ENCODE peak calls at places on chromosome 18, in four cellular contexts. I is PC-9; B is upper lobe of left lung; H is CD8-positive, alpha-beta T cell. J is an unnamed sample. For H3K27me3 and H3K4me1, the result is how much of the 10 kb centered on the place peaks cover.

GRCh38 chr18:23977709-23978483 is 36.7 kb upstream of the TTC39C start:
- DNase-seq in I (no peak), B (no peak), H (no peak), J (no peak)

GRCh38 chr18:32771169-32771751 is 1.6 kb downstream of the KLHL14 start:
- DNase-seq in I (no peak), B (no peak), H (no peak), J (no peak)

GRCh38 chr18:13202571-13202970 is 16.0 kb upstream of the LDLRAD4 start:
- DNase-seq in I (no peak), B (no peak), H (no peak), J (no peak)

GRCh38 chr18:57859314-57859713 is 56.2 kb upstream of the ATP8B1 start:
- DNase-seq in I (no peak), B (no peak), H (no peak), J (peak)

GRCh38 chr18:48293954-48294893 is 115.0 kb downstream of the ZBTB7C start:
- DNase-seq in I (no peak), B (no peak), H (no peak), J (no peak)

GRCh38 chr18:12827588-12827987 is 56.4 kb downstream of the PTPN2 start:
- DNase-seq in I (no peak), B (no peak), H (no peak), J (no peak)

GRCh38 chr18:73752546-73752945 is 395.1 kb downstream of the FBXO15 start:
- DNase-seq in I (no peak), B (no peak), H (no peak), J (no peak)

GRCh38 chr18:36130039-36130831 is 536 bp downstream of the ELP2 start:
- DNase-seq in I (no peak), B (peak), H (no peak), J (no peak)

GRCh38 chr18:67007085-67007484 is 403.2 kb upstream of the CDH19 start:
- DNase-seq in I (no peak), B (no peak), H (no peak), J (no peak)

GRCh38 chr18:62037989-62038778 is 145.4 kb upstream of the RNF152 start:
- DNase-seq in I (no peak), B (no peak), H (no peak), J (no peak)

GRCh38 chr18:57275111-57275510 is 77.2 kb upstream of the ST8SIA3 start:
- DNase-seq in I (no peak), B (no peak), H (no peak), J (no peak)

GRCh38 chr18:11567391-11567790 is 42.0 kb upstream of the SLC35G4 start:
- DNase-seq in I (no peak), B (no peak), H (no peak), J (no peak)

GRCh38 chr18:57697434-57697833 is 75.8 kb upstream of the NARS1 start:
- DNase-seq in I (no peak), B (no peak), H (no peak), J (no peak)

GRCh38 chr18:27695509-27695908 is 481.4 kb downstream of the CDH2 start:
- DNase-seq in I (no peak), B (no peak), H (no peak), J (no peak)

GRCh38 chr18:47594621-47595086 is 335.8 kb downstream of the SMAD2 start:
- DNase-seq in I (no peak), B (peak), H (no peak), J (no peak)

GRCh38 chr18:11336241-11336640 is 186.9 kb upstream of the PIEZO2 start:
- DNase-seq in I (no peak), B (no peak), H (no peak), J (no peak)

GRCh38 chr18:48493856-48494255 is 45.0 kb upstream of the CTIF start:
- DNase-seq in I (no peak), B (no peak), H (no peak), J (no peak)

GRCh38 chr18:6058941-6059340 is 163.6 kb upstream of the TMEM200C start:
- DNase-seq in I (no peak), B (no peak), H (no peak), J (no peak)

GRCh38 chr18:10439898-10440297 is 14.5 kb upstream of the APCDD1 start:
- DNase-seq in I (no peak), B (no peak), H (no peak), J (no peak)

GRCh38 chr18:35936951-35937350 is 35.5 kb upstream of the RMP24 start:
- DNase-seq in I (no peak), B (no peak), H (no peak), J (no peak)

GRCh38 chr18:44725300-44726096 is 44.8 kb downstream of the SETBP1 start:
- DNase-seq in I (no peak), B (no peak), H (peak), J (no peak)

GRCh38 chr18:26700728-26701127 is 152.4 kb upstream of the KCTD1 start:
- DNase-seq in I (no peak), B (no peak), H (no peak), J (no peak)

GRCh38 chr18:76394780-76395476 is 100.1 kb downstream of the ZNF516 start:
- DNase-seq in I (no peak), B (no peak), H (no peak), J (no peak)

GRCh38 chr18:11752116-11752911 is 63.2 kb downstream of the GNAL start:
- DNase-seq in I (no peak), B (peak), H (no peak), J (no peak)

GRCh38 chr18:56199580-56200320 is 438.6 kb downstream of the TXNL1 start:
- DNase-seq in I (no peak), B (no peak), H (no peak), J (no peak)

GRCh38 chr18:23752363-23752762 is 63.1 kb downstream of the LAMA3 start:
- DNase-seq in I (no peak), B (no peak), H (no peak), J (no peak)

GRCh38 chr18:34890486-34891085 is 150.6 kb upstream of the MAPRE2 start:
- DNase-seq in I (no peak), B (no peak), H (no peak), J (no peak)

GRCh38 chr18:72986103-72986502 is 118.3 kb upstream of the NETO1 start:
- DNase-seq in I (no peak), B (no peak), H (no peak), J (no peak)

GRCh38 chr18:39188278-39188677 is 1622.7 kb upstream of the CELF4 start:
- DNase-seq in I (no peak), B (no peak), H (no peak), J (no peak)

GRCh38 chr18:50973367-50974126 is 5.7 kb downstream of the ELAC1 start:
- DNase-seq in I (no peak), B (no peak), H (no peak), J (no peak)

GRCh38 chr18:49650426-49650891 is 88.6 kb downstream of the LIPG start:
- DNase-seq in I (no peak), B (no peak), H (no peak), J (no peak)

GRCh38 chr18:49647496-49648168 is 85.8 kb downstream of the LIPG start:
- DNase-seq in I (no peak), B (peak), H (no peak), J (no peak)

GRCh38 chr18:49648326-49648725 is 86.5 kb downstream of the LIPG start:
- DNase-seq in I (no peak), B (no peak), H (no peak), J (no peak)

GRCh38 chr18:49646864-49647263 is 85.0 kb downstream of the LIPG start:
- DNase-seq in I (no peak), B (no peak), H (no peak), J (no peak)

DNA sequence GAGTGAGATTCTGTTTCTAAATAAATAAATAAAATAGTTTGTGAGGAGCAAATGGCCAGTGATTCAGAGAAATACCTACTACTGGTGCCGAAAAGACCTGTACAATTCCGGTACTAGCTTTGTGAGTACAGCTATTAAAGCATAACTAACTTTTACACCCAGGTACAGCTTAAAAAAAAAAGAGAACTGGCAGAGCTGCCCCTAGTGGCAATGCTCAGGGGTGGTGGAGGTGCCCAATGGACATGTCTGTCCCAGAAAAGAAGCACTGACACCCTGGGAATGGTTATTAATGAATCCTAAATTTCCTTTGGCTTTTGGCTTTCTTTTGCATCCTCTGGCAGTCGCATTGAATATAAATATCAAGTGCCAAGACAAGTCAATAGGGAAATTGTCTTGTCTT is 87.0 kb downstream of the LIPG start:
- DNase-seq in I (no peak), B (no peak), H (no peak), J (no peak)
- H3K27me3 ChIP-seq in I (under half), B (under half), H (under half), J (under half)

GRCh38 chr18:69588301-69588700 is 187.6 kb downstream of the DOK6 start:
- DNase-seq in I (no peak), B (no peak), H (no peak), J (no peak)

GRCh38 chr18:69585696-69586095 is 185.0 kb downstream of the DOK6 start:
- DNase-seq in I (no peak), B (no peak), H (no peak), J (no peak)

GRCh38 chr18:69584429-69584828 is 183.7 kb downstream of the DOK6 start:
- DNase-seq in I (no peak), B (no peak), H (no peak), J (no peak)

GRCh38 chr18:69590150-69590549 is 189.5 kb downstream of the DOK6 start:
- DNase-seq in I (no peak), B (no peak), H (no peak), J (no peak)

GRCh38 chr18:69586581-69586980 is 185.9 kb downstream of the DOK6 start:
- DNase-seq in I (no peak), B (no peak), H (no peak), J (no peak)
- H3K4me1 ChIP-seq in I (under half), B (under half), H (under half), J (under half)

GRCh38 chr18:2518473-2518872 is 52.8 kb downstream of the METTL4 start:
- DNase-seq in I (no peak), B (no peak), H (no peak), J (no peak)

GRCh38 chr18:2526320-2526719 is 45.0 kb downstream of the METTL4 start:
- DNase-seq in I (no peak), B (no peak), H (no peak), J (no peak)

GRCh38 chr18:2522112-2522511 is 49.2 kb downstream of the METTL4 start:
- DNase-seq in I (no peak), B (no peak), H (no peak), J (no peak)
- H3K4me3 ChIP-seq in I (no peak), B (no peak), H (no peak), J (no peak)

GRCh38 chr18:59272221-59272888 is 899 bp downstream of the RAX start:
- DNase-seq in I (no peak), B (peak), H (no peak), J (no peak)

GRCh38 chr18:59271606-59272220 is 1.5 kb downstream of the RAX start:
- DNase-seq in I (no peak), B (no peak), H (no peak), J (no peak)

GRCh38 chr18:59269563-59270214 is 3.6 kb downstream of the RAX start:
- DNase-seq in I (no peak), B (no peak), H (no peak), J (no peak)

GRCh38 chr18:59268722-59269562 is 4.3 kb downstream of the RAX start:
- DNase-seq in I (no peak), B (peak), H (no peak), J (no peak)

GRCh38 chr18:59270689-59271257 is 2.5 kb downstream of the RAX start:
- DNase-seq in I (no peak), B (no peak), H (no peak), J (no peak)
- H3K27me3 ChIP-seq in I (under half), B (half or more), H (under half), J (half or more)

J was measured in iPS DF 6.9.